ENCODE peak calls at places on chromosomes 16 and 17, in four cellular contexts. Z, U, T and R are unnamed samples.

GRCh38 chr16:2121853-2122252 is 13.8 kb downstream of the PKD1 start:
- DNase-seq in U (no peak), Z (no peak), T (no peak), R (no peak)

GRCh38 chr16:86070971-86071370 is 172.0 kb downstream of the IRF8 start:
- DNase-seq in T (no peak), Z (no peak), U (no peak), R (no peak)

GRCh38 chr16:2779151-2779920 is 2.3 kb upstream of the ELOB start:
- DNase-seq in Z (no peak), T (no peak), U (no peak), R (peak)

GRCh38 chr17:31733326-31733725 is 125.7 kb downstream of the COPRS start:
- DNase-seq in Z (no peak), U (no peak), T (no peak), R (no peak)

GRCh38 chr16:48575471-48576050 is 34.4 kb downstream of the N4BP1 start:
- DNase-seq in U (no peak), Z (no peak), T (no peak), R (no peak)

GRCh38 chr16:648071-648785 is 937 bp upstream of the WDR90 start:
- DNase-seq in T (no peak), Z (peak), U (peak), R (peak)

GRCh38 chr16:87279094-87279658 is 38.0 kb downstream of the C16orf95 start:
- DNase-seq in T (no peak), Z (no peak), U (no peak), R (no peak)

GRCh38 chr17:57357392-57357784 is 101.1 kb downstream of the MSI2 start:
- DNase-seq in T (no peak), Z (no peak), U (no peak), R (peak)

GRCh38 chr17:83153681-83154310 is 74.4 kb downstream of the METRNL start:
- DNase-seq in T (no peak), Z (no peak), U (peak), R (no peak)

GRCh38 chr16:15607700-15608396 is 35.1 kb downstream of the MARF1 start:
- DNase-seq in T (peak), U (no peak), Z (peak), R (no peak)

GRCh38 chr16:67669499-67670101 is 3.0 kb downstream of the C16orf86 start:
- DNase-seq in Z (no peak), U (no peak), T (no peak), R (no peak)

GRCh38 chr17:79340771-79341528 is 266.3 kb downstream of the ENGASE start:
- DNase-seq in U (no peak), T (no peak), Z (no peak), R (no peak)

GRCh38 chr16:997440-998051 is 16.0 kb downstream of the SOX8 start:
- DNase-seq in T (peak), U (no peak), Z (peak), R (no peak)

GRCh38 chr17:81386646-81387234 is 8.5 kb upstream of the BAHCC1 start:
- DNase-seq in T (no peak), Z (peak), U (peak), R (peak)

GRCh38 chr16:53159781-53160436 is 105.1 kb downstream of the CHD9 start:
- DNase-seq in U (peak), T (peak), Z (peak), R (no peak)

GRCh38 chr16:87581867-87582220 is 20.5 kb upstream of the JPH3 start:
- DNase-seq in T (peak), U (peak), Z (peak), R (no peak)

GRCh38 chr17:38916771-38917170 is 8.6 kb upstream of the LASP1NB start:
- DNase-seq in Z (no peak), T (no peak), U (no peak), R (peak)

GRCh38 chr17:45316271-45317112 is at the start of gene MAP3K14:
- DNase-seq in Z (peak), T (peak), U (peak), R (peak)

GRCh38 chr16:68992521-68992920 is 112.9 kb upstream of the HAS3 start:
- DNase-seq in T (peak), U (no peak), Z (peak), R (no peak)

GRCh38 chr17:10420811-10421210 is 939 bp downstream of the MYH8 start:
- DNase-seq in T (no peak), U (no peak), Z (peak), R (no peak)

GRCh38 chr16:52547001-52547833 is at the start of gene TOX3:
- DNase-seq in U (peak), T (no peak), Z (no peak), R (peak)

GRCh38 chr16:68446941-68447675 is 1.2 kb downstream of the SMPD3 start:
- DNase-seq in U (peak), Z (no peak), T (no peak), R (no peak)

GRCh38 chr17:44084131-44084538 is 13.6 kb downstream of the G6PC3 start:
- DNase-seq in T (no peak), U (peak), Z (no peak), R (peak)
- H3K27ac ChIP-seq in T (no peak), U (no peak), Z (peak), R (no peak)

DNA sequence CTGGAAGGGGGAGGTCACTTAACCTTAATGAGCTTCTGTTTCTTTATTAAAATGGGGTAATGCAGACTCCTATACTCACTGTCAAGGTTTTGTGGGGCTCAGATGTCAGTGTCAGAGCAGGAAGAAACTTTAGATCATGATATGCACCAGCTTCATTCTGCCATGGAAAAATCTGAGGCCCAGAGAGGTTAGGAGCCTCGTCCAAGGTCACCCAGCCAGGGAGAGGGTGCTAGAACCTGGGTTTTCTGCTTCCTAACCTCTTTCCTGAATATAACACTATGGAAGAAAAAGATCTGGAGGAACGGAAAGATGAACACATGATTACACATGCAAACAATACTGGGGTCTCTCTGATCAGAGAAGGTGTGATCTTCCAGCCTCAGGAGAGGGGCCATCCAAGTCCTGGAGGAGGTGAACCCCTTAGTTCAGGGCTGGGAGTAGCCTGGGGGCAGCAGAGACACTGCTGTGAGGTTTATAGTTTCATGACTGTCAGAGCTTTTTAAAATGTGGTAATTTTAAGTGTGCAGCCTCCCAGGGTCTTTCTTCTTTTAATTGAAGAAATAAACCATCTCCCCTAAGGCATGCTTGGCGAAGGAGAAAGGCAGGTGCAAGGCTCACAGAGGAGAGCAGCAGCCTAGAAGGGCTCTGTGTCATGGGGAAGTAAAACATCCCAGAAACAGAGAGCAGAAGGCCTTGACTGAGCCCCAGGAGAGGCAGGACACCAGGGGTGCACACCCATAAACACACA is 10.2 kb upstream of the MEOX1 start:
- DNase-seq in T (no peak), Z (no peak), U (no peak), R (no peak)
- H3K27ac ChIP-seq in T (no peak), Z (no peak), U (no peak), R (no peak)

GRCh38 chr17:16987001-16987829 is 15.3 kb upstream of the TNFRSF13B start:
- DNase-seq in Z (no peak), T (no peak), U (no peak), R (no peak)

GRCh38 chr17:16989953-16990860 is 18.3 kb upstream of the TNFRSF13B start:
- DNase-seq in U (no peak), Z (no peak), T (no peak), R (no peak)

GRCh38 chr17:16989230-16989952 is 17.5 kb upstream of the TNFRSF13B start:
- DNase-seq in Z (no peak), T (no peak), U (no peak), R (no peak)

GRCh38 chr17:16987830-16988601 is 16.1 kb upstream of the TNFRSF13B start:
- DNase-seq in Z (peak), U (no peak), T (peak), R (peak)

GRCh38 chr17:16988749-16989229 is 16.9 kb upstream of the TNFRSF13B start:
- DNase-seq in U (no peak), Z (peak), T (no peak), R (no peak)
- H3K27ac ChIP-seq in U (no peak), Z (no peak), T (no peak), R (peak)

GRCh38 chr17:66306413-66306812 is 4.0 kb downstream of the PRKCA start:
- DNase-seq in U (no peak), T (peak), Z (peak), R (no peak)

GRCh38 chr17:66301864-66302741 is at the start of gene PRKCA:
- DNase-seq in U (peak), Z (peak), T (peak), R (peak)

GRCh38 chr17:66302761-66303626 is 581 bp downstream of the PRKCA start:
- DNase-seq in T (peak), U (peak), Z (peak), R (peak)

GRCh38 chr17:66307257-66307656 is 4.8 kb downstream of the PRKCA start:
- DNase-seq in U (no peak), T (no peak), Z (no peak), R (no peak)

DNA sequence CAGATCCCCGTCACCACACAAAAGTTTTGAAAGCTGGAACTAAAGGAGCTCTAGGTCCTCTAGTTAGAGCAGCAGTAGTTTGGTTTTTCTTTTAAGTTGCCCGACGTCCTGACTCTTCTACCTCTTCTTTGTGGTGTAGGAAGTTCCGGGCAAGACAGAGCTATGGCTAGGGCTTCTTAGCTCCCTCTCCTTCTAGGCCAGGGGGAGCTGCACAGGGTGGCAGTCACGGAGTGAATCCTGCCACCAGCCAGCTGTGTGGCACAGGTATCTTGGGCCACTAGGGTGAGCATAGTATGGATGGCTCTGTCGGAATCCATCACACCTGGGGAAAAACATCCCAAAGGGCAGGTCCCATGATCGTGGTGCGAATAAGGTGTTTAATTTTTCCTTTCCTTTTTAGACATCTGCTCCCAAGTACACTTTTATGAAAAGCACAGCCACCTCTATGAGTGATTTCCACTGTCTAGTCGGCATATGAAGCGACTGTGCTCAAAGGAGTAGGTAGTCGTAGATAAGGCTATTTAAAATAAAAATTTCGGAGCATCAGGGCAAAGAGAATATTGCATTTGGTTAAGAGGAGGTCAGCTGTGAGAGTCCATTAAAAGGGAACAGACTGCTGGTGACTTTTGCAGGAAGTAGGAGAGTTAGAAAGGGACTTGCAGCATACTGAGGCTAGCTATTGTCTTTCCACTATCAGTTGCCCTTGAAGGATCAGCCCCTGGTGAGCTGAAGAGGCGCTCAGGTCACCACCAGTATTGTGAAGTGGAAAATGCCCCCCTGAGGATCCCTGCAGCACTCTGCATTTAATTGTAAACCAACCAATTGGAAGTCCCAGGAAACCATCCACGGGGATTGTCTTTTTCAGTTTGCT is 2.1 kb downstream of the PRKCA start:
- DNase-seq in U (peak), T (peak), Z (peak), R (no peak)
- H3K27ac ChIP-seq in U (peak), T (peak), Z (no peak), R (peak)

GRCh38 chr16:89434490-89434889 is 55.9 kb downstream of the ANKRD11 start:
- DNase-seq in Z (no peak), T (no peak), U (no peak), R (no peak)
- H3K27ac ChIP-seq in Z (no peak), T (no peak), U (no peak), R (no peak)

DNA sequence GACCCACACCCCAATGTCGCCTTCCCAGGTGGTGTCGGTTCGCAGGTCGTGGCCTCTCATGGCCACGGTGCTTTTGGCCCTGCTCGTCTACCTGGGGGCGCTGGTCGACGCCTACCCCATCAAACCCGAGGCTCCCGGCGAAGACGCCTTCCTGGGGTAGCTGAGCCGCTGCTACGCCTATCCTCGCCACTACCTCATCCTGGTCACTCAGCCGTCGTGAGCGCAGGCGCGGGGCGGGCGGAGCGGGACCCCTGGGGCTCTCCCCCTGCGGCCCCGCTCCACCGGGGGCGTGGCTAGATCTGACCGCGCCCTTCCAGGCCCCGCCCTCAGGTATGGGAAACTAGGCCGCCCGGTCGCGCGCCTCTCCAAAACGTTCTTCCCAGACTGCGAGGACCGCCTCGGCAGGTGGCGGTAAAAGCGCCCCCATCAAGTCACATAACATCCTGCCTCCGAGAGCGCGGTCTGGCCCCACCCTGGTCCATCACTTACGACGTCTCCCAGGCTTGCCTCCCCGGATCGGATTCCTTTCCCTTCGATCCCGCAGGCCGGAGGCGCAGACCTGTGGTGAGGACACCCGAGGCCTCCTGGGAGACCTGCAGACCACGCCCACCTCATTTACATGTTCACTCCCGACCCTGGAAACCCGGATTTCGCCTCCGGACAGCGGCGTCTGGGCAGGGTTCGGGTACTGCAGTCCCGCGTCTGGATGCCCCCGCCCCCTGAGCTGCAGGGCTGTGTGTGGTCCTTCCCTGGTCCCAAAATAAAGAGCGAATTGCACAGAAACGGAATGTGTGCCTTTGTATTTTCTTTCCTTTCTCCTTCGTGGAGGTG is 91.5 kb upstream of the TMEM97 start:
- DNase-seq in Z (peak), T (peak), U (peak), R (peak)
- H3K27ac ChIP-seq in Z (no peak), T (no peak), U (peak), R (no peak)